ENCODE peak calls at places on chromosomes 7 and 10, in ten cellular contexts. One of them, this sample, is unnamed.

GRCh38 chr10:14995964-14996565 is 36.9 kb downstream of the MEIG1 start:
- DNase-seq in GM23338: no peak
- DNase-seq in astrocyte: no peak
- DNase-seq in mammary epithelial cell: no peak
- DNase-seq in neural progenitor cell: no peak
- DNase-seq in fibroblast of lung: no peak
- DNase-seq in endothelial cell of umbilical vein: no peak
- DNase-seq in MM.1S: no peak
- DNase-seq in hepatocyte: no peak
- DNase-seq in PC-3: no peak
- DNase-seq in this sample: no peak

GRCh38 chr10:28632597-28632940 is 44.8 kb upstream of the BAMBI start:
- DNase-seq in GM23338: no peak
- DNase-seq in astrocyte: peak; percentile 41
- DNase-seq in mammary epithelial cell: no peak
- DNase-seq in neural progenitor cell: no peak
- DNase-seq in fibroblast of lung: no peak
- DNase-seq in endothelial cell of umbilical vein: no peak
- DNase-seq in MM.1S: no peak
- DNase-seq in hepatocyte: no peak
- DNase-seq in PC-3: peak; percentile 12
- DNase-seq in this sample: no peak

GRCh38 chr7:12030116-12030515 is 181.0 kb upstream of the TMEM106B start:
- DNase-seq in GM23338: no peak
- DNase-seq in astrocyte: peak; percentile 85
- DNase-seq in mammary epithelial cell: no peak
- DNase-seq in neural progenitor cell: no peak
- DNase-seq in fibroblast of lung: no peak
- DNase-seq in endothelial cell of umbilical vein: no peak
- DNase-seq in MM.1S: no peak
- DNase-seq in hepatocyte: peak; percentile 7
- DNase-seq in PC-3: no peak
- DNase-seq in this sample: no peak

GRCh38 chr10:97081621-97082235 is 104.0 kb downstream of the SLIT1 start:
- DNase-seq in GM23338: peak; percentile 93
- DNase-seq in astrocyte: peak; percentile 37
- DNase-seq in mammary epithelial cell: peak; percentile 37
- DNase-seq in neural progenitor cell: peak; percentile 91
- DNase-seq in fibroblast of lung: peak; percentile 59
- DNase-seq in endothelial cell of umbilical vein: peak; percentile 57
- DNase-seq in MM.1S: peak; percentile 66
- DNase-seq in hepatocyte: peak; percentile 86
- DNase-seq in PC-3: peak; percentile 61
- DNase-seq in this sample: no peak

GRCh38 chr10:86803156-86803555 is 46.7 kb downstream of the BMPR1A start:
- DNase-seq in GM23338: no peak
- DNase-seq in astrocyte: no peak
- DNase-seq in mammary epithelial cell: no peak
- DNase-seq in neural progenitor cell: no peak
- DNase-seq in fibroblast of lung: no peak
- DNase-seq in endothelial cell of umbilical vein: no peak
- DNase-seq in MM.1S: no peak
- DNase-seq in hepatocyte: no peak
- DNase-seq in PC-3: no peak
- DNase-seq in this sample: no peak

GRCh38 chr7:28956608-28957063 is 1.5 kb downstream of the TRIL start:
- DNase-seq in GM23338: peak; percentile 87
- DNase-seq in astrocyte: peak; percentile 34
- DNase-seq in mammary epithelial cell: peak; percentile 55
- DNase-seq in neural progenitor cell: peak; percentile 88
- DNase-seq in fibroblast of lung: peak; percentile 42
- DNase-seq in endothelial cell of umbilical vein: peak; percentile 61
- DNase-seq in MM.1S: no peak
- DNase-seq in hepatocyte: peak; percentile 80
- DNase-seq in PC-3: peak; percentile 76
- DNase-seq in this sample: no peak

GRCh38 chr10:45379891-45380540 is 6.0 kb downstream of the ALOX5 start:
- DNase-seq in GM23338: no peak
- DNase-seq in astrocyte: no peak
- DNase-seq in mammary epithelial cell: no peak
- DNase-seq in neural progenitor cell: no peak
- DNase-seq in fibroblast of lung: no peak
- DNase-seq in endothelial cell of umbilical vein: no peak
- DNase-seq in MM.1S: no peak
- DNase-seq in hepatocyte: no peak
- DNase-seq in PC-3: no peak
- DNase-seq in this sample: no peak

GRCh38 chr7:108452707-108453106 is 3.5 kb downstream of the NRCAM start:
- DNase-seq in GM23338: peak; percentile 67
- DNase-seq in astrocyte: no peak
- DNase-seq in mammary epithelial cell: peak; percentile 29
- DNase-seq in neural progenitor cell: peak; percentile 57
- DNase-seq in fibroblast of lung: peak; percentile 45
- DNase-seq in endothelial cell of umbilical vein: peak; percentile 69
- DNase-seq in MM.1S: peak; percentile 32
- DNase-seq in hepatocyte: peak; percentile 25
- DNase-seq in PC-3: peak; percentile 28
- DNase-seq in this sample: no peak

GRCh38 chr10:110918269-110918632 is 729 bp downstream of the BBIP1 start:
- DNase-seq in GM23338: peak; percentile 99
- DNase-seq in astrocyte: peak; percentile 91
- DNase-seq in mammary epithelial cell: no peak
- DNase-seq in neural progenitor cell: peak; percentile 98
- DNase-seq in fibroblast of lung: peak; percentile 96
- DNase-seq in endothelial cell of umbilical vein: peak; percentile 97
- DNase-seq in MM.1S: no peak
- DNase-seq in hepatocyte: peak; percentile 98
- DNase-seq in PC-3: peak; percentile 89
- DNase-seq in this sample: peak; percentile 84

GRCh38 chr7:3673524-3673923 is 372.5 kb downstream of the SDK1 start:
- DNase-seq in GM23338: peak; percentile 88
- DNase-seq in astrocyte: no peak
- DNase-seq in mammary epithelial cell: no peak
- DNase-seq in neural progenitor cell: peak; percentile 72
- DNase-seq in fibroblast of lung: peak; percentile 32
- DNase-seq in endothelial cell of umbilical vein: peak; percentile 25
- DNase-seq in MM.1S: peak; percentile 19
- DNase-seq in hepatocyte: peak; percentile 18
- DNase-seq in PC-3: peak; percentile 42
- DNase-seq in this sample: peak; percentile 21

GRCh38 chr10:7526017-7526400 is 115.2 kb upstream of the SFMBT2 start:
- DNase-seq in GM23338: peak; percentile 30
- DNase-seq in astrocyte: no peak
- DNase-seq in mammary epithelial cell: no peak
- DNase-seq in neural progenitor cell: no peak
- DNase-seq in fibroblast of lung: no peak
- DNase-seq in endothelial cell of umbilical vein: no peak
- DNase-seq in MM.1S: no peak
- DNase-seq in hepatocyte: no peak
- DNase-seq in PC-3: no peak
- DNase-seq in this sample: no peak

GRCh38 chr10:43376046-43376635 is 4.7 kb downstream of the FXYD4 start:
- DNase-seq in GM23338: no peak
- DNase-seq in astrocyte: no peak
- DNase-seq in mammary epithelial cell: no peak
- DNase-seq in neural progenitor cell: no peak
- DNase-seq in fibroblast of lung: no peak
- DNase-seq in endothelial cell of umbilical vein: no peak
- DNase-seq in MM.1S: no peak
- DNase-seq in hepatocyte: no peak
- DNase-seq in PC-3: no peak
- DNase-seq in this sample: no peak

GRCh38 chr10:43374194-43374593 is 2.8 kb downstream of the FXYD4 start:
- DNase-seq in GM23338: no peak
- DNase-seq in astrocyte: no peak
- DNase-seq in mammary epithelial cell: no peak
- DNase-seq in neural progenitor cell: no peak
- DNase-seq in fibroblast of lung: no peak
- DNase-seq in endothelial cell of umbilical vein: no peak
- DNase-seq in MM.1S: no peak
- DNase-seq in hepatocyte: no peak
- DNase-seq in PC-3: no peak
- DNase-seq in this sample: no peak

GRCh38 chr10:43376828-43377227 is 5.4 kb downstream of the FXYD4 start:
- DNase-seq in GM23338: no peak
- DNase-seq in astrocyte: no peak
- DNase-seq in mammary epithelial cell: no peak
- DNase-seq in neural progenitor cell: no peak
- DNase-seq in fibroblast of lung: no peak
- DNase-seq in endothelial cell of umbilical vein: no peak
- DNase-seq in MM.1S: no peak
- DNase-seq in hepatocyte: no peak
- DNase-seq in PC-3: no peak
- DNase-seq in this sample: no peak

GRCh38 chr10:43375401-43376020 is 4.1 kb downstream of the FXYD4 start:
- DNase-seq in GM23338: no peak
- DNase-seq in astrocyte: no peak
- DNase-seq in mammary epithelial cell: no peak
- DNase-seq in neural progenitor cell: no peak
- DNase-seq in fibroblast of lung: no peak
- DNase-seq in endothelial cell of umbilical vein: no peak
- DNase-seq in MM.1S: no peak
- DNase-seq in hepatocyte: no peak
- DNase-seq in PC-3: no peak
- DNase-seq in this sample: peak; percentile 90

DNA sequence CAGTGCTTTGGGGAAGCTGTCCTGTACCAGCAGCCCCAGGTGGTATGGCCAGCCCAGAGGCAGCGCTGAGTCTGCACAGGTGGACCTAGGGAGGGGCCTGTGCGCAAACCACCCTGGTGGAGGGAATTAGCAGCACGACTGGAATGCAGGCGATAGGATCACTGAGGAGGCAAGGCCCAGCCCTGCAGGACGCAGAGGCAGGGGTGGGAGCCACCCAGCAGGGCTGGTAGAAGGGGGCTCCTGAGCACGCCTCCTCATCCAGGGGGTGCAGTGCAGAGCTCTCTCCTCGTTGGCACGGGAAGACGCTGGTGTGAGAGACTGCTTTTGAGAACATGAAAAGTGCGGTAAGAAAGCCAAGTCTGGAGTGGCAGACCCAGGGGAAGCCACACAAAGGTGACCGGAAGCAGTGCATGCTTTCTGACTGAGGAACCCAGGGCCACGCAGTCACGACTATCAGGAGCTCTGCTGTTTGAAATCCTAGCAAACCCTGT is 6.0 kb downstream of the FXYD4 start:
- DNase-seq in GM23338: peak; percentile 89
- DNase-seq in astrocyte: no peak
- DNase-seq in mammary epithelial cell: no peak
- DNase-seq in neural progenitor cell: peak; percentile 62
- DNase-seq in fibroblast of lung: no peak
- DNase-seq in endothelial cell of umbilical vein: no peak
- DNase-seq in MM.1S: no peak
- DNase-seq in hepatocyte: peak; percentile 66
- DNase-seq in PC-3: peak; percentile 32
- DNase-seq in this sample: peak; percentile 91
- H3K4me3 ChIP-seq in GM23338: no peak overlapping the region
- H3K4me3 ChIP-seq in astrocyte: no peak overlapping the region
- H3K4me3 ChIP-seq in mammary epithelial cell: no peak overlapping the region
- H3K4me3 ChIP-seq in neural progenitor cell: no peak overlapping the region
- H3K4me3 ChIP-seq in fibroblast of lung: no peak overlapping the region
- H3K4me3 ChIP-seq in endothelial cell of umbilical vein: no peak overlapping the region
- H3K4me3 ChIP-seq in MM.1S: no peak overlapping the region
- H3K4me3 ChIP-seq in hepatocyte: no peak overlapping the region
- H3K4me3 ChIP-seq in PC-3: no peak overlapping the region
- H3K4me3 ChIP-seq in this sample: no peak overlapping the region

GRCh38 chr10:121631296-121631695 is 33.1 kb upstream of the FGFR2 start:
- DNase-seq in GM23338: no peak
- DNase-seq in astrocyte: no peak
- DNase-seq in mammary epithelial cell: no peak
- DNase-seq in neural progenitor cell: no peak
- DNase-seq in fibroblast of lung: no peak
- DNase-seq in endothelial cell of umbilical vein: no peak
- DNase-seq in MM.1S: no peak
- DNase-seq in hepatocyte: no peak
- DNase-seq in PC-3: no peak
- DNase-seq in this sample: no peak
- H3K27ac ChIP-seq in GM23338: no peak overlapping the region
- H3K27ac ChIP-seq in astrocyte: no peak overlapping the region
- H3K27ac ChIP-seq in mammary epithelial cell: no peak overlapping the region
- H3K27ac ChIP-seq in neural progenitor cell: no peak overlapping the region
- H3K27ac ChIP-seq in fibroblast of lung: no peak overlapping the region
- H3K27ac ChIP-seq in endothelial cell of umbilical vein: no peak overlapping the region
- H3K27ac ChIP-seq in MM.1S: no peak overlapping the region
- H3K27ac ChIP-seq in hepatocyte: peak overlapping the region; percentile 72
- H3K27ac ChIP-seq in PC-3: no peak overlapping the region
- H3K27ac ChIP-seq in this sample: no peak overlapping the region

GRCh38 chr7:27124096-27124978 is 6.2 kb downstream of the HOXA4 start:
- DNase-seq in GM23338: no peak
- DNase-seq in astrocyte: peak; percentile 96
- DNase-seq in mammary epithelial cell: peak; percentile 87
- DNase-seq in neural progenitor cell: no peak
- DNase-seq in fibroblast of lung: peak; percentile 91
- DNase-seq in endothelial cell of umbilical vein: peak; percentile 58
- DNase-seq in MM.1S: no peak
- DNase-seq in hepatocyte: no peak
- DNase-seq in PC-3: no peak
- DNase-seq in this sample: no peak
- TF ChIP-seq EZH2 in GM23338: peak; percentile 90
- TF ChIP-seq EZH2 in astrocyte: no peak
- TF ChIP-seq EZH2 in mammary epithelial cell: no peak
- TF ChIP-seq EZH2 in neural progenitor cell: peak; percentile 96
- TF ChIP-seq EZH2 in fibroblast of lung: no peak
- TF ChIP-seq EZH2 in endothelial cell of umbilical vein: no peak
- TF ChIP-seq EZH2 in MM.1S: no peak
- TF ChIP-seq EZH2 in hepatocyte: peak; percentile 54
- TF ChIP-seq EZH2 in PC-3: no peak
- TF ChIP-seq EZH2 in this sample: no peak

DNA sequence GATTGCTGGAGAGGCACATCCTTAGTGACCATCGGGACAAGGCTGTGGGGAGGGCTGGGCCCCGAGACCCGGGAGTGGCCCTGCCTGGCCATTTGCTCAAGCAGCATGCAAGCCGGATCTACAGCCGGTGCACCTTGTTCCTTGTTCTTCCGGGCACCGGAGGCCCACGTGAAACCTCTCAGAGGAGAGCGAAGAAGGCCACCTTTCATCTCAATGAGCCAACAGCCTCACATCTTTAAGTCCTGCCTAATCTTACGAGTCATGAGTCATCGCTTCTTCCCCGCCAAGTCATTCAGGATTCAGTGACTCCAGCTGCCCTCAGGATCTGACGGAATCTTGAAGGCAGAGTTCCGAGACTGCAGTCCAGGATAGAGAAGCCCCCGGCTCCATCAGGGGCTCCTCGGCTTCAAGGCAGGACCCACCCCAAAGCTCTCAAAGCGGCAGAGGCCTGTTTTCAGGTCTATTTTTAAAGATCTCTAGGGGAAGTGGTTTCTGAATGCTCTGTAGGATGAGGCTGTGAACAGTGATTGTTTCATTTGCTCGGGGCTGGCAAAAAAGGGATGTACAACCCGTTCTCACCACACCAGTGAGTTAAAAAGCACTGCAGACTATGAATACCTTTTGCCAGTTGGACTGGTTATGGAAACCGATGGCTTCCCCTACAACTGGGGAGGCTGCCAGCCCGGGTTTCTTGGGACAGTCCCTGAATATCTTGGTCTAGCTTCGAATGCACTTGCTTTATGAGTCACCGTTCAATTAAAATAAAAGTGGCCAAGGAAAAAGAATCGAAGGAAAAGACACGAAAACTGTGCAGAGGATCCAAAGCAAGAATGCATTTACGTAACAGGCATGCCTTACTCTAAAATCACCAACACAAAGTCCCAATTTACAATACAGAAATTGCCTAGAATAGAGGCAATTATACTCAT is 57.2 kb upstream of the ECHDC3 start:
- DNase-seq in GM23338: no peak
- DNase-seq in astrocyte: peak; percentile 93
- DNase-seq in mammary epithelial cell: peak; percentile 92
- DNase-seq in neural progenitor cell: peak; percentile 44
- DNase-seq in fibroblast of lung: peak; percentile 80
- DNase-seq in endothelial cell of umbilical vein: peak; percentile 89
- DNase-seq in MM.1S: peak; percentile 84
- DNase-seq in hepatocyte: peak; percentile 78
- DNase-seq in PC-3: peak; percentile 86
- DNase-seq in this sample: peak; percentile 94
- H3K4me3 ChIP-seq in GM23338: no peak overlapping the region
- H3K4me3 ChIP-seq in astrocyte: peak overlapping the region; percentile 59
- H3K4me3 ChIP-seq in mammary epithelial cell: peak overlapping the region; percentile 44
- H3K4me3 ChIP-seq in neural progenitor cell: no peak overlapping the region
- H3K4me3 ChIP-seq in fibroblast of lung: peak overlapping the region; percentile 53
- H3K4me3 ChIP-seq in endothelial cell of umbilical vein: no peak overlapping the region
- H3K4me3 ChIP-seq in MM.1S: peak overlapping the region; percentile 55
- H3K4me3 ChIP-seq in hepatocyte: no peak overlapping the region
- H3K4me3 ChIP-seq in PC-3: peak overlapping the region; percentile 63
- H3K4me3 ChIP-seq in this sample: peak overlapping the region; percentile 53

This sample was measured in PC-9.